ENCODE peak calls at places on chromosomes 4 and X, in six cellular contexts. Q is midbrain; C is psoas muscle; L is CD8-positive, alpha-beta memory T cell; Z is stimulated activated CD4-positive, alpha-beta T cell treated with anti-CD3 and anti-CD28 coated beads, Interleukin-15, amount 100 ng/mL, for 1 hour; H is hippocampal formation. I is an unnamed sample.

GRCh38 chr4:121706595-121707021 is 9.8 kb upstream of the ANXA5 start:
- DNase-seq in Q (no peak), C (no peak), L (peak), Z (no peak), H (no peak), I (no peak)

GRCh38 chr4:182093431-182093831 is 149.8 kb upstream of the TENM3 start:
- DNase-seq in Q (no peak), C (no peak), L (no peak), Z (no peak), H (no peak), I (no peak)

GRCh38 chrX:107718156-107718621 is 57.4 kb downstream of the TSC22D3 start:
- DNase-seq in Q (peak), C (peak), L (peak), Z (peak), H (peak), I (no peak)

GRCh38 chrX:24081661-24082154 is 27.0 kb downstream of the EIF2S3 start:
- DNase-seq in Q (peak), C (peak), L (peak), Z (peak), H (peak), I (no peak)

GRCh38 chrX:45767021-45767491 is 566.4 kb upstream of the DIPK2B start:
- DNase-seq in Q (no peak), C (no peak), L (no peak), Z (no peak), H (no peak), I (no peak)

GRCh38 chr4:93289241-93289640 is 539.3 kb upstream of the ATOH1 start:
- DNase-seq in Q (no peak), C (no peak), L (no peak), Z (no peak), H (no peak), I (no peak)

GRCh38 chr4:69025191-69025998 is 70.9 kb upstream of the UGT2B7 start:
- DNase-seq in Q (no peak), C (no peak), L (no peak), Z (no peak), H (no peak), I (no peak)

GRCh38 chr4:66501986-66502385 is 831.7 kb upstream of the EPHA5 start:
- DNase-seq in Q (no peak), C (no peak), L (no peak), Z (no peak), H (no peak), I (no peak)

GRCh38 chrX:113833096-113833495 is 750.8 kb upstream of the HTR2C start:
- DNase-seq in Q (no peak), C (no peak), L (no peak), Z (no peak), H (no peak), I (no peak)